ENCODE peak calls at places on chromosomes 2 and 18, in four cellular contexts. One of them, this sample, is unnamed.
A peak's percentile ranks its signal among the peaks of the same experiment; 100 is the strongest.

GRCh38 chr2:148338544-148338943 is 306.0 kb upstream of the EPC2 start:
- DNase-seq in A549: no peak
- DNase-seq in HepG2: peak; percentile 6
- DNase-seq in GM12878: no peak
- DNase-seq in this sample: no peak

GRCh38 chr2:209830722-209831465 is 59.3 kb downstream of the UNC80 start:
- DNase-seq in A549: no peak
- DNase-seq in GM12878: no peak
- DNase-seq in HepG2: no peak
- DNase-seq in this sample: no peak

GRCh38 chr18:79392226-79392625 is 3.5 kb upstream of the NFATC1 start:
- DNase-seq in GM12878: no peak
- DNase-seq in HepG2: no peak
- DNase-seq in A549: no peak
- DNase-seq in this sample: no peak

GRCh38 chr2:128399690-128400291 is 81.1 kb upstream of the HS6ST1 start:
- DNase-seq in A549: no peak
- DNase-seq in GM12878: no peak
- DNase-seq in HepG2: no peak
- DNase-seq in this sample: no peak

GRCh38 chr2:199273043-199273647 is 184.6 kb downstream of the SATB2 start:
- DNase-seq in HepG2: no peak
- DNase-seq in A549: no peak
- DNase-seq in GM12878: no peak
- DNase-seq in this sample: no peak

GRCh38 chr2:231359948-231360347 is 35.6 kb upstream of the B3GNT7 start:
- DNase-seq in A549: no peak
- DNase-seq in GM12878: no peak
- DNase-seq in HepG2: no peak
- DNase-seq in this sample: no peak

GRCh38 chr2:127138281-127138680 is 31.3 kb upstream of the BIN1 start:
- DNase-seq in A549: no peak
- DNase-seq in GM12878: no peak
- DNase-seq in HepG2: no peak
- DNase-seq in this sample: no peak

GRCh38 chr2:241996100-241996499 is 126.6 kb downstream of the RTP5 start:
- DNase-seq in A549: no peak
- DNase-seq in HepG2: no peak
- DNase-seq in GM12878: no peak
- DNase-seq in this sample: no peak

GRCh38 chr2:127081826-127082633 is 24.9 kb downstream of the BIN1 start:
- DNase-seq in A549: no peak
- DNase-seq in GM12878: no peak
- DNase-seq in HepG2: no peak
- DNase-seq in this sample: peak; percentile 48

GRCh38 chr2:232490221-232491138 is 2.8 kb upstream of the ECEL1 start:
- DNase-seq in GM12878: no peak
- DNase-seq in A549: no peak
- DNase-seq in HepG2: no peak
- DNase-seq in this sample: no peak

GRCh38 chr2:227374158-227374557 is 4.9 kb downstream of the TM4SF20 start:
- DNase-seq in GM12878: no peak
- DNase-seq in A549: no peak
- DNase-seq in HepG2: no peak
- DNase-seq in this sample: no peak

GRCh38 chr2:236665130-236665529 is 95.5 kb downstream of the ACKR3 start:
- DNase-seq in A549: peak; percentile 16
- DNase-seq in HepG2: no peak
- DNase-seq in GM12878: no peak
- DNase-seq in this sample: no peak

GRCh38 chr2:237125967-237126366 is 40.3 kb downstream of the COPS8 start:
- DNase-seq in HepG2: peak; percentile 53
- DNase-seq in GM12878: no peak
- DNase-seq in A549: no peak
- DNase-seq in this sample: no peak

GRCh38 chr2:43139501-43139900 is 86.9 kb downstream of the ZFP36L2 start:
- DNase-seq in HepG2: no peak
- DNase-seq in A549: no peak
- DNase-seq in GM12878: no peak
- DNase-seq in this sample: no peak

GRCh38 chr2:226137201-226137811 is 662.3 kb downstream of the IRS1 start:
- DNase-seq in A549: peak; percentile 57
- DNase-seq in HepG2: peak; percentile 65
- DNase-seq in GM12878: no peak
- DNase-seq in this sample: no peak

GRCh38 chr2:109242654-109243331 is 113.8 kb downstream of the SH3RF3 start:
- DNase-seq in GM12878: no peak
- DNase-seq in HepG2: no peak
- DNase-seq in A549: no peak
- DNase-seq in this sample: no peak

GRCh38 chr18:44342167-44342566 is 338.5 kb upstream of the SETBP1 start:
- DNase-seq in HepG2: no peak
- DNase-seq in A549: no peak
- DNase-seq in GM12878: no peak
- DNase-seq in this sample: no peak

GRCh38 chr2:171723724-171724683 is 36.7 kb downstream of the DYNC1I2 start:
- DNase-seq in GM12878: no peak
- DNase-seq in HepG2: peak; percentile 12
- DNase-seq in A549: peak; percentile 9
- DNase-seq in this sample: no peak

GRCh38 chr2:30324245-30324644 is 92.9 kb downstream of the LBH start:
- DNase-seq in A549: no peak
- DNase-seq in HepG2: no peak
- DNase-seq in GM12878: no peak
- DNase-seq in this sample: no peak

GRCh38 chr18:12038661-12039417 is 54.8 kb upstream of the ANKRD62 start:
- DNase-seq in A549: peak; percentile 84
- DNase-seq in GM12878: no peak
- DNase-seq in HepG2: peak; percentile 68
- DNase-seq in this sample: peak; percentile 84

GRCh38 chr2:127117603-127118002 is 10.6 kb upstream of the BIN1 start:
- DNase-seq in A549: no peak
- DNase-seq in GM12878: no peak
- DNase-seq in HepG2: no peak
- DNase-seq in this sample: no peak

GRCh38 chr2:73217826-73218225 is 3.8 kb downstream of the SMYD5 start:
- DNase-seq in HepG2: no peak
- DNase-seq in GM12878: no peak
- DNase-seq in A549: no peak
- DNase-seq in this sample: no peak

GRCh38 chr2:160054984-160055725 is 7.3 kb downstream of the PLA2R1 start:
- DNase-seq in A549: no peak
- DNase-seq in HepG2: no peak
- DNase-seq in GM12878: no peak
- DNase-seq in this sample: no peak

GRCh38 chr18:61954347-61954746 is 61.5 kb upstream of the RNF152 start:
- DNase-seq in HepG2: no peak
- DNase-seq in A549: no peak
- DNase-seq in GM12878: no peak
- DNase-seq in this sample: no peak

GRCh38 chr18:61955644-61956043 is 62.8 kb upstream of the RNF152 start:
- DNase-seq in A549: no peak
- DNase-seq in HepG2: no peak
- DNase-seq in GM12878: peak; percentile 37
- DNase-seq in this sample: no peak

GRCh38 chr18:61951396-61951795 is 58.6 kb upstream of the RNF152 start:
- DNase-seq in HepG2: no peak
- DNase-seq in A549: no peak
- DNase-seq in GM12878: no peak
- DNase-seq in this sample: no peak

GRCh38 chr18:61953161-61953560 is 60.4 kb upstream of the RNF152 start:
- DNase-seq in GM12878: no peak
- DNase-seq in A549: no peak
- DNase-seq in HepG2: no peak
- DNase-seq in this sample: no peak

GRCh38 chr18:61953641-61954040 is 60.8 kb upstream of the RNF152 start:
- DNase-seq in GM12878: no peak
- DNase-seq in HepG2: no peak
- DNase-seq in A549: no peak
- DNase-seq in this sample: no peak
- TF ChIP-seq CHD4 in GM12878: no peak
- TF ChIP-seq CHD4 in HepG2: no peak
- TF ChIP-seq CHD4 in A549: no peak
- TF ChIP-seq CHD4 in this sample: no peak

GRCh38 chr2:240089306-240089705 is 36.0 kb upstream of the OR6B3 start:
- DNase-seq in GM12878: no peak
- DNase-seq in A549: no peak
- DNase-seq in HepG2: no peak
- DNase-seq in this sample: no peak
- TF ChIP-seq CHD4 in GM12878: no peak
- TF ChIP-seq CHD4 in A549: no peak
- TF ChIP-seq CHD4 in HepG2: no peak
- TF ChIP-seq CHD4 in this sample: no peak

GRCh38 chr2:7620255-7620654 is 703.0 kb downstream of the RNF144A start:
- DNase-seq in A549: no peak
- DNase-seq in GM12878: no peak
- DNase-seq in HepG2: no peak
- DNase-seq in this sample: no peak

GRCh38 chr2:7626139-7626537 is 708.9 kb downstream of the RNF144A start:
- DNase-seq in HepG2: no peak
- DNase-seq in A549: no peak
- DNase-seq in GM12878: no peak
- DNase-seq in this sample: no peak

GRCh38 chr2:7621018-7621814 is 704.0 kb downstream of the RNF144A start:
- DNase-seq in GM12878: no peak
- DNase-seq in A549: no peak
- DNase-seq in HepG2: no peak
- DNase-seq in this sample: no peak

GRCh38 chr2:7627587-7627986 is 710.4 kb downstream of the RNF144A start:
- DNase-seq in HepG2: no peak
- DNase-seq in A549: no peak
- DNase-seq in GM12878: no peak
- DNase-seq in this sample: no peak

GRCh38 chr2:7625392-7626138 is 708.4 kb downstream of the RNF144A start:
- DNase-seq in A549: no peak
- DNase-seq in GM12878: peak; percentile 19
- DNase-seq in HepG2: no peak
- DNase-seq in this sample: no peak
- TF ChIP-seq CHD4 in A549: no peak
- TF ChIP-seq CHD4 in GM12878: no peak
- TF ChIP-seq CHD4 in HepG2: no peak
- TF ChIP-seq CHD4 in this sample: no peak

DNA sequence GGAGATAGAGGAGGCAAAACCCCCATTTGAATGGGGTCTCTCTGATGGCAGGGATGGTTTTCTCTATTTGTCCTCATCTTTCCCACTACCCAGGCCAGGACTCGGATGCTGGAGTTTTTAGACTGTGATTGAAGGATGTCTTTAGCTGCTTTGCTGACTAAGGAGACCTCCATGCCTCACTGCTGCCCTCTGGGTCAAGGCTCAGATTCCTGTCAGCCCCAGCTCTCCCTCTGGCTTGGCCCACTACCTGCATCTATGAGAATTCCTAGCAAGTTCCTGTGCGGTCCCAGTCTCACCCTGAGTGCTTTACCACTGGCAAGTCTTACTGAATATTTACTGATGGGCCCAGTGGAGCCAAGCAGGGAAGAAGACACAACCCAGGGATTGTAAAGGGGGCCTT is 184.0 kb downstream of the CELF4 start:
- DNase-seq in GM12878: no peak
- DNase-seq in HepG2: no peak
- DNase-seq in A549: no peak
- DNase-seq in this sample: no peak
- TF ChIP-seq CHD4 in GM12878: no peak
- TF ChIP-seq CHD4 in HepG2: no peak
- TF ChIP-seq CHD4 in A549: no peak
- TF ChIP-seq CHD4 in this sample: no peak

DNA sequence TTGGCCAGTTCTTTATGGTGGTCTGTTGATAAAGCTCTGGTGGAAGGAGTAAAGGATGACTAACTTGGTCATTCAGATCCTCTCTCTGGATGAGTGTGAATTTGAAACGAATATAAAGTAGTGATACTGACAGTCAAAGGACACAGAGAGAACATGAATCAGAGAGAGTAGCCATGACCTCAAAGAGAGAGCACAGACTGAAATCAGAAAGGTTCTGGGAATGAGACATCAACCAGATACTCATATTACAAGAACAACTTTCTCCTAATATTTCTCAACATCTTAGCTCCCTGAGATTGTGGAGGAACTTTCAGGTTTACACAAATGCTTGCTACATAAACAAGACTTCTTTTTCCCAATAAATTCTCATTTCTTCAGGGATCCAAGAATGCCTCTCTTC is 849.1 kb upstream of the CHAC2 start:
- DNase-seq in GM12878: no peak
- DNase-seq in HepG2: no peak
- DNase-seq in A549: no peak
- DNase-seq in this sample: no peak
- TF ChIP-seq CHD4 in GM12878: no peak
- TF ChIP-seq CHD4 in HepG2: no peak
- TF ChIP-seq CHD4 in A549: no peak
- TF ChIP-seq CHD4 in this sample: no peak

This sample was measured in K562.